ENCODE peak calls at places on chromosomes 11 and 22, in four cellular contexts. Z, E, J and V are unnamed samples.

GRCh38 chr11:78651923-78652602 is 77.4 kb upstream of the NARS2 start:
- DNase-seq in Z (no peak), E (no peak), J (no peak), V (no peak)

GRCh38 chr22:21044931-21045584 is 688 bp upstream of the LRRC74B start:
- DNase-seq in Z (no peak), E (peak; percentile 65), J (no peak), V (peak; percentile 65)

GRCh38 chr11:126485021-126485781 is 129.7 kb downstream of the ST3GAL4 start:
- DNase-seq in Z (no peak), E (peak; percentile 81), J (no peak), V (no peak)

GRCh38 chr11:108093128-108093904 is 28.1 kb upstream of the ACAT1 start:
- DNase-seq in Z (no peak), E (peak; percentile 78), J (no peak), V (no peak)

GRCh38 chr11:2576116-2576515 is 123.7 kb downstream of the KCNQ1OT1 start:
- DNase-seq in Z (peak; percentile 48), E (no peak), J (no peak), V (peak; percentile 23)

GRCh38 chr11:78943841-78944240 is 369.2 kb upstream of the NARS2 start:
- DNase-seq in Z (no peak), E (no peak), J (no peak), V (no peak)

GRCh38 chr11:6576471-6577373 is 26.7 kb downstream of the RRP8 start:
- DNase-seq in Z (no peak), E (peak; percentile 68), J (no peak), V (peak; percentile 58)

GRCh38 chr11:65853249-65853979 is 4.6 kb downstream of the CFL1 start:
- DNase-seq in Z (peak; percentile 61), E (no peak), J (no peak), V (no peak)

GRCh38 chr22:49633010-49633324 is 194.7 kb downstream of the BRD1 start:
- DNase-seq in Z (no peak), E (no peak), J (no peak), V (no peak)

GRCh38 chr22:42906605-42907338 is 49.7 kb upstream of the ARFGAP3 start:
- DNase-seq in Z (no peak), E (peak; percentile 16), J (no peak), V (peak; percentile 68)

GRCh38 chr11:33859306-33859705 is 32.6 kb downstream of the LMO2 start:
- DNase-seq in Z (no peak), E (no peak), J (no peak), V (no peak)

GRCh38 chr11:16248248-16248647 is 108.1 kb downstream of the SOX6 start:
- DNase-seq in Z (no peak), E (no peak), J (no peak), V (no peak)

GRCh38 chr22:48941903-48942625 is 885.6 kb downstream of the BRD1 start:
- DNase-seq in Z (peak; percentile 22), E (no peak), J (peak; percentile 21), V (no peak)

GRCh38 chr11:102138677-102139076 is 28.4 kb downstream of the YAP1 start:
- DNase-seq in Z (no peak), E (peak; percentile 92), J (no peak), V (no peak)

GRCh38 chr11:27012254-27012921 is 18.5 kb downstream of the FIBIN start:
- DNase-seq in Z (no peak), E (peak; percentile 88), J (no peak), V (no peak)

GRCh38 chr11:2587976-2588748 is 111.6 kb downstream of the KCNQ1OT1 start:
- DNase-seq in Z (peak; percentile 53), E (no peak), J (no peak), V (peak; percentile 13)

GRCh38 chr11:11432621-11433319 is 79.7 kb upstream of the CSNK2A3 start:
- DNase-seq in Z (no peak), E (no peak), J (no peak), V (no peak)

GRCh38 chr22:27542602-27543001 is 259.0 kb downstream of the MN1 start:
- DNase-seq in Z (no peak), E (no peak), J (no peak), V (no peak)

GRCh38 chr11:89052220-89052619 is 13.6 kb downstream of the GRM5 start:
- DNase-seq in Z (no peak), E (no peak), J (no peak), V (no peak)

GRCh38 chr11:19683141-19683805 is 29.4 kb upstream of the NAV2 start:
- DNase-seq in Z (peak; percentile 77), E (no peak), J (peak; percentile 74), V (peak; percentile 35)

GRCh38 chr11:76307978-76308747 is 72.8 kb downstream of the THAP12 start:
- DNase-seq in Z (no peak), E (no peak), J (no peak), V (no peak)

GRCh38 chr11:29005401-29005980 is 897.3 kb downstream of the METTL15 start:
- DNase-seq in Z (no peak), E (no peak), J (no peak), V (no peak)

GRCh38 chr22:20198527-20199319 is 47.9 kb upstream of the CCDC188 start:
- DNase-seq in Z (no peak), E (no peak), J (no peak), V (no peak)

GRCh38 chr11:38594881-38595280 is 1996.8 kb upstream of the RAG2 start:
- DNase-seq in Z (no peak), E (no peak), J (no peak), V (no peak)

GRCh38 chr22:35140879-35141745 is 75.2 kb downstream of the ISX start:
- DNase-seq in Z (no peak), E (no peak), J (no peak), V (no peak)

GRCh38 chr22:22820626-22821025 is 67.0 kb upstream of the IGLL5 start:
- DNase-seq in Z (no peak), E (no peak), J (no peak), V (no peak)

GRCh38 chr22:50678651-50679521 is 6.3 kb downstream of the SHANK3 start:
- DNase-seq in Z (no peak), E (no peak), J (no peak), V (peak; percentile 10)

GRCh38 chr11:117443269-117444186 is 115.9 kb downstream of the CEP164 start:
- DNase-seq in Z (no peak), E (peak; percentile 30), J (no peak), V (peak; percentile 35)

GRCh38 chr22:49466926-49467590 is 360.6 kb downstream of the BRD1 start:
- DNase-seq in Z (no peak), E (no peak), J (no peak), V (no peak)

GRCh38 chr11:70159612-70160570 is 43.2 kb upstream of the FADD start:
- DNase-seq in Z (peak; percentile 83), E (peak; percentile 47), J (peak; percentile 70), V (no peak)

GRCh38 chr22:29628982-29629381 is 25.5 kb downstream of the NF2 start:
- DNase-seq in Z (no peak), E (no peak), J (no peak), V (no peak)

GRCh38 chr22:29630180-29630498 is 26.7 kb downstream of the NF2 start:
- DNase-seq in Z (no peak), E (no peak), J (no peak), V (no peak)

GRCh38 chr22:29631725-29632124 is 28.3 kb downstream of the NF2 start:
- DNase-seq in Z (no peak), E (no peak), J (no peak), V (no peak)

GRCh38 chr22:29630987-29631386 is 27.6 kb downstream of the NF2 start:
- DNase-seq in Z (no peak), E (no peak), J (no peak), V (no peak)

DNA sequence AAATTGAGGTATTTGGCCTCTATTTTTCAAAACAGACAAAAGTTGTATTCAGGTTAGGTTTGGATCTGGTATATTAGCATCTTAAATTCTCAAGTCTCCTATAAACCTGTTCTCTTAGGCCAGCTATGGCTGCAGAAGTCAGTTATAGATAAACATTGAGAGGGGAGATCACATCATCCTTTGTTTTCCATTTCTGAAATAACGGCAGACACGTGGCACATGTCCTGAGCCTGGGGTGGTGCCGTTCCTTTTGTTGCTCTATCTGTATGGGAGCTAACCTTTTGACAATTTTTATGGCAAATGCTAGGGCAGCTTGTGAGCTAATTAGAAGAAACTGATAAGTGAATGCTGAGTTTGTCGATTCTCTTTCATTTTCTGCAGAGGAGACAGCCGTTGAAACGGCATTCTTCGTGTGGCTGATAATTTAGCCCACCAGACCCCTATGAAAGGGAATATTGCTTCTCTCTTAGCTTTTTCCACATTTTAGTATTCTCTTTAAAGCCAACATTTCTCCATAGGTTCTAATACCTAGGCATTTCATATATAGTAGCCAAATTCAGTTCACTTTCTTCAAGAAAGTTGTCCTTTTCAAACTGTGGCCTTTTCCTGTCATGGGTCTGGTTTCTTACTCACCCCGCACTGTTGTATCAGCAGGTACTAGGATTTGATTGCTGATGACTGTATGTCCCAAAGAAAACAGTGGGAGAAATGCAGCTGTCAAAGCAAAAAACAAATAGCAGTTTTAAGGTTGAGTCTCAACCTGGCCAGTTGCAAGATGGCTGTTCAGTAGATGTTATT is 26.1 kb downstream of the NF2 start:
- DNase-seq in Z (no peak), E (no peak), J (no peak), V (no peak)
- TF ChIP-seq POLR2A in Z (no peak), E (no peak), J (no peak), V (no peak)

GRCh38 chr11:85656777-85657176 is 8.2 kb downstream of the CREBZF start:
- DNase-seq in Z (no peak), E (no peak), J (no peak), V (no peak)
- TF ChIP-seq POLR2A in Z (no peak), E (no peak), J (no peak), V (no peak)

GRCh38 chr11:62573592-62574362 is at the start of gene EEF1G:
- DNase-seq in Z (peak; percentile 98), E (peak; percentile 100), J (peak; percentile 99), V (peak; percentile 100)
- TF ChIP-seq POLR2A in Z (peak; percentile 53), E (peak; percentile 94), J (peak; percentile 83), V (peak; percentile 63)

GRCh38 chr11:128522943-128523518 is 64.3 kb downstream of the ETS1 start:
- DNase-seq in Z (no peak), E (no peak), J (no peak), V (no peak)

GRCh38 chr11:128522063-128522942 is 65.1 kb downstream of the ETS1 start:
- DNase-seq in Z (peak; percentile 94), E (peak; percentile 100), J (peak; percentile 96), V (peak; percentile 94)

GRCh38 chr11:128520886-128521696 is 66.3 kb downstream of the ETS1 start:
- DNase-seq in Z (no peak), E (no peak), J (no peak), V (no peak)

GRCh38 chr11:128520206-128520885 is 67.0 kb downstream of the ETS1 start:
- DNase-seq in Z (no peak), E (no peak), J (no peak), V (no peak)

DNA sequence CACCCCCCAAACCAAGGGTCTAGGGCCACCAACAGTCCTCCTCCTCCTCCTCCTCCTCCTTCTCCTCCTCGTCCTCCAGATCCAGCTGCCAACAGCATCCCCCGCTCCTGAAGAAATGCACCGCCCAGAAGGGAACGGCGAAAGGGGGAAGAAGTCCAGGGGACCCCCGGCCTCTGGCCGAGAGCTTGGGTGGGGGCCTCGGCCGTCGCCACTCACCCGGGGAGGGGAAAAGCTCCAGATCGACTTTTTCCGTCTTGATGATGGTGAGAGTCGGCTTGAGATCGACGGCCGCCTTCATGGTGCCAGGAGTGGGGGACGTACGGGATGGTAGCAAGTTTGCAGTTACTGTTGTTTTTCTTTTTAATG is 65.7 kb downstream of the ETS1 start:
- DNase-seq in Z (no peak), E (no peak), J (peak; percentile 52), V (no peak)
- TF ChIP-seq POLR2A in Z (no peak), E (peak; percentile 55), J (no peak), V (no peak)